ENCODE peak calls at places on chromosomes 3 and 15, in ten cellular contexts. S is heart left ventricle, W is IMR-90, O is testis, X is adrenal gland, R is HCT116, P is breast epithelium, H is uterus, J is suprapubic skin, Y is body of pancreas. C is an unnamed sample.

GRCh38 chr3:8736436-8736835 is 2.8 kb downstream of the CAV3 start:
- DNase-seq in X (no peak), H (no peak), O (no peak), S (no peak), J (peak; percentile 34), W (no peak), Y (no peak), P (no peak), R (no peak), C (no peak)

GRCh38 chr15:98583758-98584157 is 64.6 kb upstream of the IGF1R start:
- DNase-seq in O (no peak), Y (no peak), W (no peak), H (no peak), R (no peak), S (no peak), P (no peak), X (no peak), J (no peak), C (no peak)

GRCh38 chr3:156795890-156796451 is 30.2 kb upstream of the LEKR1 start:
- DNase-seq in H (no peak), J (no peak), W (peak; percentile 84), S (no peak), R (no peak), X (no peak), O (no peak), Y (no peak), P (no peak), C (no peak)

GRCh38 chr3:30258426-30259392 is 347.7 kb upstream of the TGFBR2 start:
- DNase-seq in S (no peak), P (no peak), H (no peak), Y (peak; percentile 16), O (no peak), J (no peak), X (no peak), W (peak; percentile 30), R (no peak), C (no peak)

GRCh38 chr15:36632196-36632595 is 52.8 kb downstream of the CDIN1 start:
- DNase-seq in X (no peak), J (no peak), P (no peak), S (no peak), W (peak; percentile 75), Y (no peak), R (peak; percentile 54), O (no peak), H (no peak), C (no peak)

GRCh38 chr3:12750658-12751071 is 8.4 kb downstream of the TMEM40 start:
- DNase-seq in P (no peak), W (peak; percentile 64), J (no peak), O (no peak), X (no peak), Y (no peak), H (peak; percentile 29), S (no peak), R (no peak), C (peak; percentile 13)

GRCh38 chr3:25453521-25454410 is 25.7 kb downstream of the RARB start:
- DNase-seq in R (no peak), S (no peak), O (no peak), P (no peak), W (peak; percentile 51), Y (no peak), J (no peak), X (no peak), H (no peak), C (no peak)

GRCh38 chr3:107641572-107642307 is 119.0 kb downstream of the BBX start:
- DNase-seq in W (no peak), P (no peak), Y (no peak), H (no peak), R (no peak), O (no peak), S (no peak), J (no peak), X (no peak), C (no peak)

GRCh38 chr3:133763797-133764734 is 17.9 kb downstream of the TF start:
- DNase-seq in R (no peak), H (no peak), X (peak; percentile 27), P (no peak), O (no peak), W (no peak), Y (no peak), S (peak; percentile 56), J (no peak), C (no peak)
- H3K4me1 ChIP-seq in R (no peaks in the 10 kb centered on the region), H (no peaks in the 10 kb centered on the region), X (no peaks in the 10 kb centered on the region), P (no peaks in the 10 kb centered on the region), O (no peaks in the 10 kb centered on the region), W (no peaks in the 10 kb centered on the region), Y (no peaks in the 10 kb centered on the region), S (peaks cover 15% of the 10 kb centered on the region), J (peaks cover 13% of the 10 kb centered on the region), C (no peaks in the 10 kb centered on the region)

GRCh38 chr15:89016549-89017041 is 71.7 kb upstream of the ABHD2 start:
- DNase-seq in W (peak; percentile 40), S (peak; percentile 24), R (peak; percentile 23), H (no peak), O (no peak), Y (no peak), X (peak; percentile 13), J (no peak), P (peak; percentile 86), C (no peak)

GRCh38 chr15:89015412-89016097 is 72.7 kb upstream of the ABHD2 start:
- DNase-seq in H (no peak), W (no peak), J (no peak), X (no peak), O (no peak), R (no peak), Y (no peak), S (no peak), P (no peak), C (no peak)

GRCh38 chr15:89019436-89019835 is 68.8 kb upstream of the ABHD2 start:
- DNase-seq in W (no peak), J (no peak), Y (no peak), P (no peak), O (no peak), H (no peak), S (no peak), R (no peak), X (no peak), C (no peak)

GRCh38 chr15:89018235-89018634 is 70.0 kb upstream of the ABHD2 start:
- DNase-seq in J (no peak), O (peak; percentile 45), Y (peak; percentile 21), P (no peak), W (no peak), S (peak; percentile 81), X (peak; percentile 76), R (no peak), H (peak; percentile 83), C (peak; percentile 65)

DNA sequence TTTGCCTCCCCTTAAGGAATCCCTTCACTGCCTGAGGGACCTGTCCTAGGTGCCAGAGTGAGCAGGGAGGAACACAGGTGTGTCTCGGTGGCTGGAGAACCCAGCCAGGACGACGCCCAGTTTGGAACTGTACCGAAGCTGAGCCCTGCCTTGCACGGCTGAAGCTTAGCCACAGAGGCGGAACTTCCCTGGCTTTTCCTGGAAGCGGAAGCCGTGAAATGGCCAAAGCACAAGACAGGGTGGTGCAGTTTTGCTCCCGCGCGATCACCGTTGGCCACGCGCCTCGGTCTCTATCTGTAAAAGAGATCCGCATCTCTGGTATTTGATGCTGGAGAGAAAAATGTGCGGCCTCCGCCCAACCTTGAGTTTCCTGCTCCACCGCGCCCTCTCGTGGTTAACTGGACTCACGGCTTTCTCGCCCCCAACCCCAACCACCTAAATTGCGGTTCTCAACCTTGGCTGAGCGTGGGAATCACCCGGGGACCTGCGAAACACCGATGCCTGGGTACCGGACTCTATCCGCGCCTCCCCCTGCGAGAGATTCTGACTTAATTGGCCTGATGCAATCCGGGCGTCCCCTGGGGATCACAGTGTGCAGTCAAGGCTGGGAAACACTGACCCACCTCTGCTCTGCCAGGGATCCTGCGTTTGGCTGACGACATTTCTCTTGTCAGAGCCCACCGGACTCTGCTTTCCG is 70.7 kb upstream of the ABHD2 start:
- DNase-seq in S (peak; percentile 80), X (peak; percentile 78), R (peak; percentile 76), P (peak; percentile 79), J (peak; percentile 90), H (peak; percentile 82), Y (peak; percentile 64), W (peak; percentile 71), O (peak; percentile 85), C (peak; percentile 67)
- TF ChIP-seq POLR2A in S (no peak), X (no peak), R (no peak), P (no peak), J (no peak), H (no peak), Y (no peak), W (no peak), O (no peak), C (no peak)

GRCh38 chr15:78263907-78264303 is 457 bp upstream of the DNAJA4 start:
- DNase-seq in P (no peak), W (no peak), H (no peak), X (no peak), S (no peak), R (no peak), Y (no peak), J (no peak), O (peak; percentile 20), C (no peak)

GRCh38 chr15:78263351-78263781 is 996 bp upstream of the DNAJA4 start:
- DNase-seq in S (no peak), X (no peak), Y (no peak), W (no peak), H (no peak), O (no peak), P (no peak), J (no peak), R (no peak), C (no peak)

GRCh38 chr15:78265752-78266224 is 1.4 kb downstream of the DNAJA4 start:
- DNase-seq in J (no peak), H (no peak), W (peak; percentile 76), S (peak; percentile 29), X (peak; percentile 45), R (no peak), O (no peak), Y (no peak), P (no peak), C (no peak)

GRCh38 chr15:78265137-78265460 is 737 bp downstream of the DNAJA4 start:
- DNase-seq in H (no peak), P (no peak), X (no peak), W (no peak), O (no peak), S (no peak), J (no peak), R (no peak), Y (no peak), C (no peak)

DNA sequence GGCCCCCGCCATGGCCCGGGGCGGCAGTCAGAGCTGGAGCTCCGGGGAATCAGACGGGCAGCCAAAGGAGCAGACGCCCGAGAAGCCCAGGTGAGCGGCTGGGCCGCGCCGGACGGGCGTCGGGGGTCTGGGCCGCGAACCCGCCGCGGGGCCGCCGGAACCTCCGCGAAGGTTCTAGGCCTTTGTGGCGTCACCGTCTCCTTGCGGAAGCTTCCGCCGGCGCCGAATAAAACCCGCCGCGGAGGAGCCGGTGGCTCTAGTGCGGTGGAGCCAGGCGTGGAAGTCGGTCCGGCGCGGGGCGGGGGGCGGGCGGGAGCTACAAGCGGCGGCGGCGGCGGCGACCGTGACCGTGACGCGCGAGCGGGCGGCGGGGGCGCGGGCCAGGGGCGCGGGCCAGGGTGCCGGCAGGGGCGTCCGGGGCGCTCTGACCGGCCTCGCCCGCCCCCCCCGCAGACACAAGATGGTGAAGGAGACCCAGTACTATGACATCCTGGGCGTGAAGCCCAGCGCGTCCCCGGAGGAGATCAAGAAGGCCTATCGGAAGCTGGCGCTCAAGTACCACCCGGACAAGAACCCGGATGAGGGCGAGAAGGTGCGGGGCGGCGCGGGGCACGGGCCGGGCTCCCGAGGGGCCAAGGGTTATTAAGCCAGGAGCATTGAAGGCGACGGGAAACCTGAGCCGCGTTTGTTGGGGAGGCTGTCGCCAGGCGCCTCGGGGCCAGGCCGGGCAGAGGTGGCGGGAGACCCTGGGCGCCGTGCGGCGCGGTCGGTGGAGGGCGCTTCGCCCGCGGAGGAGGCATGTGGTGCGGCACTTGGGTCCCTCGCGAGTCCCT is at the start of gene DNAJA4:
- DNase-seq in Y (peak; percentile 56), R (no peak), J (no peak), P (peak; percentile 32), W (no peak), X (peak; percentile 62), O (peak; percentile 73), S (peak; percentile 72), H (peak; percentile 44), C (peak; percentile 74)
- TF ChIP-seq CTCF in Y (no peak), R (no peak), J (no peak), P (no peak), W (no peak), X (no peak), O (no peak), S (no peak), H (no peak), C (no peak)

GRCh38 chr3:197465197-197465995 is 90.4 kb downstream of the BDH1 start:
- DNase-seq in J (no peak), O (no peak), Y (no peak), X (no peak), R (no peak), P (no peak), H (no peak), S (no peak), W (no peak), C (no peak)
- H3K4me1 ChIP-seq in J (peaks cover 36% of the 10 kb centered on the region), O (peaks cover 41% of the 10 kb centered on the region), Y (peaks cover 31% of the 10 kb centered on the region), X (peaks cover 26% of the 10 kb centered on the region), R (peaks cover 23% of the 10 kb centered on the region), P (peaks cover 5% of the 10 kb centered on the region), H (no peaks in the 10 kb centered on the region), S (peaks cover 8% of the 10 kb centered on the region), W (peaks cover 13% of the 10 kb centered on the region), C (peaks cover 7% of the 10 kb centered on the region)

C was measured in ovary.